ENCODE peak calls at places on chromosomes 7 and 10, in four cellular contexts. D, Q, I and V are unnamed samples.

GRCh38 chr7:50782376-50783208 is at the start of gene GRB10:
- DNase-seq in D (no peak), Q (peak), I (no peak), V (peak)

GRCh38 chr10:103659674-103660363 is 166.3 kb downstream of the NEURL1 start:
- DNase-seq in D (no peak), Q (no peak), I (peak), V (peak)

GRCh38 chr10:121583857-121584256 is 14.4 kb downstream of the FGFR2 start:
- DNase-seq in D (no peak), Q (no peak), I (no peak), V (no peak)

GRCh38 chr10:17805921-17806577 is 3.1 kb upstream of the MRC1 start:
- DNase-seq in D (no peak), Q (no peak), I (no peak), V (no peak)

GRCh38 chr7:134101716-134102115 is 25.4 kb upstream of the LRGUK start:
- DNase-seq in D (no peak), Q (no peak), I (no peak), V (no peak)

GRCh38 chr7:83677180-83677866 is 28.4 kb upstream of the SEMA3E start:
- DNase-seq in D (peak), Q (no peak), I (no peak), V (no peak)

GRCh38 chr7:105806592-105807266 is 69.7 kb downstream of the ATXN7L1 start:
- DNase-seq in D (peak), Q (no peak), I (no peak), V (no peak)

GRCh38 chr10:20624642-20625041 is 272.5 kb downstream of the NEBL start:
- DNase-seq in D (no peak), Q (no peak), I (no peak), V (no peak)

GRCh38 chr7:141275350-141275749 is 201.5 kb downstream of the TMEM178B start:
- DNase-seq in D (no peak), Q (peak), I (no peak), V (peak)

GRCh38 chr10:48800283-48800675 is 115.6 kb downstream of the WDFY4 start:
- DNase-seq in D (no peak), Q (peak), I (no peak), V (no peak)

GRCh38 chr7:131633342-131633843 is 77.0 kb upstream of the PODXL start:
- DNase-seq in D (peak), Q (no peak), I (no peak), V (no peak)

DNA sequence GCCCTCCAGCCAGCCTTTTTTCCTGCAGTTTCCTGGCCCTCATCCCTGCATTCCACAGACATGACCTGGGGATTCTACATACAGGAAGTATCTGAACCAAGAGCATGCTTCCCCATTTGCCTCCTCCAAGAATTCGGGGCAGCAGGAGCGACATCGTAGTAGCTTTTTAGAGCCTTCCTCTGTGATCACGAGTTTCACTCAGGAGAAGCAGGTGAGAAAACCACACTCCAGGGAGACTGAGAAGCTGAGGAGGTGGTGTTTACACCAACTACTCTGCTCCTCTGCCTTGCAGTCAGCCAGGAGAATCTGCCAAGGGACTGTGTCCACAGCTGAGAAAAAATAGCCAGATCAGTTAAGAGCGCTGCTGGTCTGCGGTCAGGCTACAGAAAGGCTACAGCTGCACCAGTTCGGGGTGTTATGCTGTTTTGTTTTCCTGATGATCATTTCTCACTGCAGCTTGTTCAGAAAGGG is 54.1 kb downstream of the HSPA12A start:
- DNase-seq in D (no peak), Q (no peak), I (no peak), V (no peak)
- TF ChIP-seq NR3C1 in D (no peak), Q (no peak), I (no peak), V (no peak)

GRCh38 chr7:104548861-104549260 is 220.5 kb downstream of the LHFPL3 start:
- DNase-seq in D (no peak), Q (no peak), I (no peak), V (no peak)

GRCh38 chr7:104552102-104552501 is 223.7 kb downstream of the LHFPL3 start:
- DNase-seq in D (no peak), Q (peak), I (peak), V (peak)

GRCh38 chr7:104551226-104551625 is 222.8 kb downstream of the LHFPL3 start:
- DNase-seq in D (no peak), Q (no peak), I (no peak), V (no peak)

GRCh38 chr7:104553074-104553473 is 224.7 kb downstream of the LHFPL3 start:
- DNase-seq in D (no peak), Q (no peak), I (no peak), V (no peak)

DNA sequence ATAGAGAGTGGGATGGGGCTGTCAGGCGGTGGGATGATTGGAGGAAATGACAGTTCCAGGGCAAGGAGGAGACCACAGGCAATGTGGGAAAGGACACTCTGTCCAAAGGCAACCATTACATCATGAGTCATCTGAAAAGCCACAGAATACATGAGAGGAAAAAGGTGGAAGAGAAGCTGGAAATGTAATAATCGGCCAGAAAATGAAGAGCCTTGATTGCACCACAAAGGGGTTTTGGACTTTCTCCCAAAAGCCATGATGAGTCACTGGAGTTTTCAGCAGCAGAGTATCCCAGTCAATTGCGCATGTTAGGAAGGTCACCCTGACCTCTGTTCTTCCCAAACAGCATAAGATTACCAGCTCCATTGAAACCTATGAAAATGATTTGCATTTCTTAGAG is 222.0 kb downstream of the LHFPL3 start:
- DNase-seq in D (no peak), Q (no peak), I (no peak), V (no peak)
- TF ChIP-seq JUN in D (no peak), Q (no peak), I (no peak), V (no peak)

DNA sequence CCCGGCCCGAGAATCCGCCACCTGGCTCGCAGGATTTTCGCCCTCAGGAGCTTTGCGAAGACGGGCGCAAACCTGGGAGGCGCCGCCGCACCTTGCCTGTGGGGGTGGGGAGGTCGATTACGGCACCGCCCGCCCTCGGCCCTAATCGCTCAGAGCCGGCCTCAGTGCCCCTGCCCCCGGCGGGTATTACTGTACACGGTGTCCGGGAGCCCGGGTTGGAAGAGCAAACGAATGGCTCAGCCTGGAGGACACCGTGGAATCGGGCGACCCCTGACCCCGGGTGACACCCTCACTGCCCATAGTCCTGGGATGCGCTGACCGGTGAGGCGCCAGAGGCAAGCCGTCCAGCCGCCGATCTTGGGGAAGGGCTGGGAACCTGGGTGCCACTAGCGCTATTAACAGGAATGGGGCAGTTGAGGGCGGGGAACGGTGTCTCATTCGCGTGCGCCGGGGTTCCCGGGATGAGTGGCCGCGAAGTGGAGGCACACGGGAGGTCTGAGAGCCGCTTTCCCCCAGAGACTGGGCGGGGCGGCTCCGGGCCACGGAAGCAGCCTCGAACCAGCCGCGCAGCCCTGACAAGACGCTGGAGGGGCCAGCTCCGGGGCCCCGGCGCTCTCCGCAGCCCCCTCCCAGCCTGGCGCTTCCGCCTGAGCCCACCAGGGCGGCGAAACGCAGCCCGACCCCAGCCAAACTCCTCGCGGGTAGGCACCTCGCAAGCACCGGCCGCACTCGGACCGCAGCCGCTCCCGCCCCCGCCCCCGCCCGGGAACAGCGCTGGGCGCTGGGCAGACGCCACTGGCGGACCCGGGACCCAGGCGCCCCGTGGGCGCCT is 167.5 kb downstream of the NRF1 start:
- DNase-seq in D (peak), Q (no peak), I (no peak), V (peak)
- TF ChIP-seq NR3C1 in D (no peak), Q (no peak), I (no peak), V (no peak)

GRCh38 chr7:71753959-71754652 is 622.2 kb downstream of the GALNT17 start:
- DNase-seq in D (no peak), Q (no peak), I (no peak), V (no peak)

GRCh38 chr7:71750290-71750689 is 618.3 kb downstream of the GALNT17 start:
- DNase-seq in D (no peak), Q (no peak), I (no peak), V (no peak)

GRCh38 chr7:71753236-71753635 is 621.3 kb downstream of the GALNT17 start:
- DNase-seq in D (no peak), Q (no peak), I (no peak), V (no peak)

GRCh38 chr7:71754828-71755227 is 622.9 kb downstream of the GALNT17 start:
- DNase-seq in D (no peak), Q (no peak), I (no peak), V (no peak)

DNA sequence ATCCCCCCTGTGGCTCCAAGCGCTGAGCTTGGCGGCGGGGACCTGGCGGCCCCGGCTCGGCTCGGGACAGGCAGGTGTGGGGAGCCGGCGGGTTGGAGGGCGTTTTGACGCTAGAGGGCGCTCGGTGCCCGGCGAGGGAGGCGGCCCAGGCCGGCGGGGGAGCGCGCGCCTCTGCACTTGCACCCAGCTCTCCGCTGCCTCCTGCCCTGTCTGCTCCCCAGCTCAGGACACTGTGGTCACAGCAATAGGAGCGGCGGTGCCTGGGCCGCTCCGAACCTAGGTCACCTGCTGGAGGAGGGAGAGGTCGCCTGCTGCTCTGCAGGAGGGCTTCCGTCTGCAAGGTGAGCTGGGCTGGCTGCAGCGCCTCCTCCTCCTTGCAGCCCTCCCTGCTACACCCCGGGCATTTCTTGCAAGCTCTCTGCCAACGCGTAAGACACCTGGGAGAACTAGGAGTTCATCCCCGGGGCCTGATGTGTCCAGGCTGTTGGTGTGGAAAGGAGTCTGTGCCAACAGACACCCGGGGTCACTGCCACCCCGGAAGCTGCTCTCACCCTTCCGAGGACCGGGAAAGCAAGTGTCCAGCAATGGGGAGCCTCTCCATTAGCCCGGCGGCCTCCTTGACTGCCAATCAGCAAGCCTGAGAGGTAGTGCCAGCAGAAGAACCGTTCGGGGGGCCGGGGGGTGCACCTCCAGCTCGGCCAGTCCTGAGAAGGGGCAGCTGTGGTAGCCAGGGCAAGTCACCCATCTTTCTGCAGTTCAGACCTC is 620.4 kb downstream of the GALNT17 start:
- DNase-seq in D (peak), Q (peak), I (peak), V (peak)
- TF ChIP-seq JUN in D (no peak), Q (no peak), I (no peak), V (no peak)

GRCh38 chr7:74569501-74570075 is 87.9 kb upstream of the GTF2I start:
- DNase-seq in D (no peak), Q (no peak), I (no peak), V (no peak)
- TF ChIP-seq NR3C1 in D (no peak), Q (no peak), I (no peak), V (no peak)